ENCODE peak calls at places on chromosomes 4 and X, in four cellular contexts. L is WTC11, G is HepG2, P is K562. W is an unnamed sample.

GRCh38 chr4:95124906-95125504 is 367.2 kb downstream of the BMPR1B start:
- DNase-seq in L (peak), G (peak), P (no peak), W (peak)

GRCh38 chr4:8870647-8871416 is 807 bp downstream of the HMX1 start:
- DNase-seq in L (no peak), G (no peak), P (no peak), W (peak)

GRCh38 chr4:78601013-78601412 is 49.4 kb downstream of the ANXA3 start:
- DNase-seq in L (no peak), G (no peak), P (peak), W (no peak)

GRCh38 chr4:57023104-57023503 is 44.4 kb downstream of the POLR2B start:
- DNase-seq in L (no peak), G (no peak), P (no peak), W (no peak)

GRCh38 chr4:73668806-73669205 is 48.6 kb upstream of the RASSF6 start:
- DNase-seq in L (no peak), G (no peak), P (no peak), W (no peak)

GRCh38 chrX:53695901-53696300 is 9.4 kb upstream of the HUWE1 start:
- DNase-seq in L (no peak), G (no peak), P (no peak), W (peak)

GRCh38 chr4:1784789-1785591 is 8.1 kb upstream of the FGFR3 start:
- DNase-seq in L (no peak), G (peak), P (peak), W (no peak)

GRCh38 chrX:121208563-121208962 is 161.2 kb downstream of the GLUD2 start:
- DNase-seq in L (no peak), G (no peak), P (no peak), W (no peak)

GRCh38 chr4:134777626-134778025 is 576.0 kb upstream of the PABPC4L start:
- DNase-seq in L (no peak), G (no peak), P (no peak), W (no peak)

GRCh38 chr4:125735107-125735506 is 420.4 kb downstream of the FAT4 start:
- DNase-seq in L (no peak), G (peak), P (no peak), W (no peak)

GRCh38 chrX:17441965-17442364 is 67.0 kb downstream of the NHS start:
- DNase-seq in L (no peak), G (no peak), P (no peak), W (no peak)

GRCh38 chr4:164613761-164614277 is 140.1 kb upstream of the SMIM31 start:
- DNase-seq in L (no peak), G (no peak), P (no peak), W (no peak)

GRCh38 chr4:97404876-97405523 is 738.3 kb downstream of the STPG2 start:
- DNase-seq in L (no peak), G (no peak), P (no peak), W (no peak)

GRCh38 chr4:88138561-88138960 is 19.9 kb downstream of the ABCG2 start:
- DNase-seq in L (no peak), G (no peak), P (no peak), W (no peak)

GRCh38 chrX:8084023-8084422 is 87.0 kb downstream of the VCX2 start:
- DNase-seq in L (no peak), G (no peak), P (no peak), W (no peak)

GRCh38 chr4:163587867-163588266 is 93.4 kb downstream of the TMA16 start:
- DNase-seq in L (peak), G (peak), P (no peak), W (peak)

GRCh38 chr4:53376900-53377299 is 541 bp upstream of the FIP1L1 start:
- DNase-seq in L (no peak), G (no peak), P (no peak), W (no peak)

GRCh38 chr4:93646225-93646930 is 182.2 kb upstream of the ATOH1 start:
- DNase-seq in L (no peak), G (no peak), P (no peak), W (peak)

GRCh38 chr4:76213415-76214268 is at the start of gene SCARB2:
- DNase-seq in L (peak), G (peak), P (peak), W (peak)

GRCh38 chr4:182843813-182844325 is 73.3 kb downstream of the DCTD start:
- DNase-seq in L (no peak), G (no peak), P (no peak), W (no peak)

GRCh38 chr4:66169341-66169740 is 499.1 kb upstream of the EPHA5 start:
- DNase-seq in L (no peak), G (peak), P (no peak), W (peak)

GRCh38 chr4:26746742-26747351 is 113.8 kb upstream of the STIM2 start:
- DNase-seq in L (no peak), G (no peak), P (no peak), W (no peak)

GRCh38 chrX:115330498-115331138 is 41.1 kb downstream of the LUZP4 start:
- DNase-seq in L (peak), G (peak), P (peak), W (peak)

GRCh38 chrX:108071578-108071977 is 19.8 kb downstream of the PSMD10 start:
- DNase-seq in L (no peak), G (no peak), P (no peak), W (no peak)

GRCh38 chr4:183200453-183200852 is 101.4 kb downstream of the WWC2 start:
- DNase-seq in L (no peak), G (no peak), P (no peak), W (no peak)

GRCh38 chrX:48487362-48487785 is 11.4 kb downstream of the FTSJ1 start:
- DNase-seq in L (no peak), G (peak), P (peak), W (no peak)

GRCh38 chr4:146124023-146124680 is 51.4 kb upstream of the LSM6 start:
- DNase-seq in L (peak), G (no peak), P (no peak), W (no peak)

GRCh38 chrX:12497832-12498591 is 293.2 kb upstream of the PRPS2 start:
- DNase-seq in L (peak), G (no peak), P (peak), W (peak)

GRCh38 chrX:130173190-130173895 is 1.6 kb downstream of the RAB33A start:
- DNase-seq in L (no peak), G (no peak), P (peak), W (no peak)

GRCh38 chr4:121147923-121148443 is 16.1 kb downstream of the TNIP3 start:
- DNase-seq in L (no peak), G (no peak), P (no peak), W (no peak)

GRCh38 chr4:43089730-43090129 is 197.2 kb downstream of the GRXCR1 start:
- DNase-seq in L (no peak), G (no peak), P (no peak), W (no peak)

GRCh38 chr4:153001626-153002025 is 65.5 kb downstream of the FHDC1 start:
- DNase-seq in L (no peak), G (no peak), P (no peak), W (no peak)

GRCh38 chrX:77448170-77448569 is 981 bp downstream of the FGF16 start:
- DNase-seq in L (peak), G (no peak), P (no peak), W (no peak)

GRCh38 chr4:22712541-22712940 is 19.8 kb downstream of the GBA3 start:
- DNase-seq in L (no peak), G (no peak), P (no peak), W (no peak)

GRCh38 chrX:142233400-142233799 is 28.3 kb upstream of the MAGEC2 start:
- DNase-seq in L (no peak), G (no peak), P (no peak), W (no peak)

GRCh38 chrX:108177321-108177990 is 85.9 kb downstream of the ATG4A start:
- DNase-seq in L (no peak), G (no peak), P (no peak), W (no peak)

GRCh38 chrX:50920132-50920531 is 9.6 kb downstream of the BMP15 start:
- DNase-seq in L (no peak), G (peak), P (no peak), W (no peak)

GRCh38 chr4:81715335-81715734 is 243.6 kb upstream of the RASGEF1B start:
- DNase-seq in L (peak), G (no peak), P (no peak), W (no peak)

GRCh38 chrX:22803353-22803752 is 196.4 kb upstream of the DDX53 start:
- DNase-seq in L (no peak), G (no peak), P (no peak), W (no peak)

GRCh38 chrX:19751068-19751467 is 136.3 kb downstream of the SH3KBP1 start:
- DNase-seq in L (peak), G (no peak), P (no peak), W (no peak)

GRCh38 chr4:159071178-159071968 is 31.5 kb upstream of the RAPGEF2 start:
- DNase-seq in L (no peak), G (peak), P (no peak), W (no peak)
- TF ChIP-seq ELF4 in L (no peak), G (no peak), P (no peak), W (no peak)

GRCh38 chr4:181661090-181661489 is 582.1 kb upstream of the TENM3 start:
- DNase-seq in L (no peak), G (no peak), P (no peak), W (no peak)
- TF ChIP-seq ELF4 in L (no peak), G (no peak), P (no peak), W (no peak)

GRCh38 chr4:112330921-112331320 is 33.8 kb downstream of the ALPK1 start:
- DNase-seq in L (no peak), G (no peak), P (no peak), W (no peak)

GRCh38 chr4:112332398-112332797 is 35.2 kb downstream of the ALPK1 start:
- DNase-seq in L (no peak), G (no peak), P (no peak), W (no peak)

GRCh38 chr4:112325522-112325921 is 28.4 kb downstream of the ALPK1 start:
- DNase-seq in L (no peak), G (no peak), P (no peak), W (no peak)

GRCh38 chr4:112329672-112330372 is 32.7 kb downstream of the ALPK1 start:
- DNase-seq in L (no peak), G (no peak), P (no peak), W (no peak)

DNA sequence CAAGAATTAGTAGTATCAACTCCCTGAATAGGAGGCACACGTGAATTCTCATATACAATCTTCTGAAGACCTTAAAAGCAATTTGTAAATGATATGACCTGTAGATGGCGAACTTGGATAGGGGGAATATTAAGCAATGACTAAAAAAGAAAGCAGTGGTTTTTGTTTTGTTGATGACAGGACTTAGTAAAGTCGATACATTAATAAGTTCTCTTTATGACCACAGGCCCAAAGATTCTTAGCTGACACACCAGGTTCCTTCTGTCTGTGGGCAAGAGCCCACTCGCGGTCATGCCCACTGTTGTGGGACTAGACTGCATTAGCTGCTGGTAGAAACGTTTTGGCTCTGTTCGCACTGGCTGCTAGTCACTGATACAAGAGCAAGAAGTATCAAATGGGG is 30.8 kb downstream of the ALPK1 start:
- DNase-seq in L (no peak), G (peak), P (peak), W (peak)
- TF ChIP-seq ELF4 in L (no peak), G (no peak), P (no peak), W (no peak)

DNA sequence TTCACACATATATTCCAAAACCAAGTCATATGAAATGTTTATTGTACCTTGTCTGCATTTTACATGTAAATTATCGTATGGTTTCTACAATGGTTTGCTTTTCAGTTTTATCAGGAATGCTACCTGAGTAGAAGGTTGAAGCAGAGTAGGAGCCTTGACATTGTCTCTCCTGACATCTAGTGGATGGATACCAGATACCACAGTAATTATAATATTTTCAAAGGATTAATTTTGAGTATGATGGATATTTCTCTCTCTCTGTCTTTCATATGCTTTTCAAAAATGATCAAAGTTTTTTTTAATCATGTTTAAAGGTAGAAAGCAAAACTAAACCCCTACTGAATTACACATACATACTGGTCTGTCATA is 109.4 kb upstream of the KLHL13 start:
- DNase-seq in L (no peak), G (peak), P (no peak), W (peak)
- TF ChIP-seq ELF4 in L (no peak), G (no peak), P (no peak), W (no peak)

GRCh38 chr4:98687876-98688275 is 29.5 kb upstream of the TSPAN5 start:
- DNase-seq in L (no peak), G (no peak), P (no peak), W (no peak)

GRCh38 chr4:98686046-98686385 is 27.6 kb upstream of the TSPAN5 start:
- DNase-seq in L (no peak), G (no peak), P (no peak), W (no peak)

GRCh38 chr4:98682719-98683118 is 24.3 kb upstream of the TSPAN5 start:
- DNase-seq in L (no peak), G (no peak), P (peak), W (no peak)

GRCh38 chr4:98686847-98687246 is 28.4 kb upstream of the TSPAN5 start:
- DNase-seq in L (no peak), G (no peak), P (no peak), W (no peak)

GRCh38 chr4:98685225-98686045 is 27.0 kb upstream of the TSPAN5 start:
- DNase-seq in L (no peak), G (no peak), P (no peak), W (no peak)
- TF ChIP-seq ELF4 in L (no peak), G (no peak), P (no peak), W (no peak)

GRCh38 chr4:173500841-173501591 is 29.0 kb downstream of the HAND2 start:
- DNase-seq in L (no peak), G (no peak), P (no peak), W (no peak)
- TF ChIP-seq ELF4 in L (no peak), G (no peak), P (no peak), W (no peak)

GRCh38 chrX:355329-356050 is 31.2 kb downstream of the PPP2R3B start:
- DNase-seq in L (no peak), G (no peak), P (no peak), W (no peak)
- TF ChIP-seq ELF4 in L (no peak), G (no peak), P (no peak), W (no peak)

GRCh38 chrX:72269671-72270251 is 7.3 kb downstream of the RPS4X start:
- DNase-seq in L (no peak), G (no peak), P (no peak), W (no peak)

GRCh38 chrX:72270316-72270866 is 6.7 kb downstream of the RPS4X start:
- DNase-seq in L (no peak), G (no peak), P (no peak), W (no peak)

GRCh38 chrX:72271091-72271490 is 6.0 kb downstream of the RPS4X start:
- DNase-seq in L (no peak), G (no peak), P (no peak), W (no peak)

GRCh38 chrX:72271812-72272211 is 5.2 kb downstream of the RPS4X start:
- DNase-seq in L (no peak), G (no peak), P (no peak), W (no peak)

GRCh38 chrX:72268601-72269365 is 8.3 kb downstream of the RPS4X start:
- DNase-seq in L (no peak), G (no peak), P (no peak), W (no peak)
- TF ChIP-seq ELF4 in L (no peak), G (no peak), P (no peak), W (no peak)